ENCODE peak calls at places on chromosomes 3 and 15, in five cellular contexts. T is activated T-cell treated with anti-CD3 and anti-CD28 coated beads for 24 hours, H is NCI-H1694 treated with DMSO at 0.1 percent for 48 hours, E is NCI-H2171 treated with DMSO at 0.1 percent for 48 hours, S is anterior cingulate cortex. Z is an unnamed sample.

GRCh38 chr15:85036716-85037115 is 55.1 kb downstream of the PDE8A start:
- DNase-seq in T (no peak), H (no peak), E (no peak), S (no peak), Z (no peak)

GRCh38 chr3:127478922-127479321 is 111.6 kb downstream of the TPRA1 start:
- DNase-seq in T (no peak), H (no peak), E (no peak), S (no peak), Z (no peak)

GRCh38 chr3:12507871-12508281 is 23.6 kb downstream of the TSEN2 start:
- DNase-seq in T (no peak), H (no peak), E (peak; percentile 77), S (no peak), Z (no peak)

GRCh38 chr3:190101320-190102117 is 19.2 kb downstream of the P3H2 start:
- DNase-seq in T (no peak), H (no peak), E (no peak), S (no peak), Z (no peak)

GRCh38 chr3:188510366-188510765 is 356.4 kb downstream of the LPP start:
- DNase-seq in T (no peak), H (no peak), E (no peak), S (no peak), Z (no peak)

GRCh38 chr15:67038721-67039120 is 26.7 kb upstream of the SMAD3 start:
- DNase-seq in T (no peak), H (no peak), E (no peak), S (no peak), Z (no peak)

GRCh38 chr15:72155021-72155621 is 36.9 kb downstream of the SENP8 start:
- DNase-seq in T (no peak), H (no peak), E (peak; percentile 99), S (peak; percentile 53), Z (peak; percentile 82)

GRCh38 chr3:170137971-170138370 is 43.6 kb downstream of the PHC3 start:
- DNase-seq in T (no peak), H (no peak), E (no peak), S (no peak), Z (no peak)

GRCh38 chr3:39540162-39540921 is 72.9 kb downstream of the MOBP start:
- DNase-seq in T (no peak), H (no peak), E (no peak), S (no peak), Z (no peak)

GRCh38 chr15:22224241-22224671 is 143.9 kb downstream of the OR4M2 start:
- DNase-seq in T (no peak), H (no peak), E (no peak), S (no peak), Z (peak; percentile 90)

GRCh38 chr3:19074257-19074938 is 73.9 kb upstream of the KCNH8 start:
- DNase-seq in T (no peak), H (no peak), E (no peak), S (no peak), Z (peak; percentile 4)

GRCh38 chr3:57060089-57060829 is at the start of gene SPATA12:
- DNase-seq in T (no peak), H (no peak), E (no peak), S (no peak), Z (no peak)

GRCh38 chr3:18389108-18389733 is 35.9 kb downstream of the SATB1 start:
- DNase-seq in T (no peak), H (no peak), E (peak; percentile 11), S (no peak), Z (peak; percentile 28)

GRCh38 chr3:53040361-53040820 is 5.5 kb downstream of the SFMBT1 start:
- DNase-seq in T (no peak), H (no peak), E (no peak), S (no peak), Z (no peak)

GRCh38 chr3:23648326-23648964 is 157.3 kb upstream of the UBE2E1 start:
- DNase-seq in T (no peak), H (no peak), E (no peak), S (no peak), Z (peak; percentile 65)

GRCh38 chr15:71648095-71648494 is 162.3 kb upstream of the NR2E3 start:
- DNase-seq in T (no peak), H (peak; percentile 12), E (peak; percentile 67), S (no peak), Z (no peak)

GRCh38 chr15:26893351-26894065 is 26.6 kb downstream of the GABRA5 start:
- DNase-seq in T (no peak), H (no peak), E (no peak), S (no peak), Z (no peak)

GRCh38 chr3:66554178-66554577 is 53.4 kb upstream of the LRIG1 start:
- DNase-seq in T (no peak), H (no peak), E (no peak), S (no peak), Z (no peak)

GRCh38 chr3:172131746-172132145 is 92.4 kb downstream of the FNDC3B start:
- DNase-seq in T (no peak), H (no peak), E (no peak), S (no peak), Z (no peak)

GRCh38 chr3:70999730-71000129 is 583.8 kb downstream of the FOXP1 start:
- DNase-seq in T (no peak), H (no peak), E (no peak), S (no peak), Z (no peak)

Z was measured in G401.